ENCODE peak calls at places on chromosomes 1 and 21, in ten cellular contexts. One of them, this sample, is unnamed.

GRCh38 chr1:224732367-224733006 is 116.4 kb downstream of the CNIH3 start:
- DNase-seq in cardiac fibroblast: no peak
- DNase-seq in EL: no peak
- DNase-seq in GM13977: no peak
- DNase-seq in AG04450: no peak
- DNase-seq in aorta: no peak
- DNase-seq in activated CD8-positive, alpha-beta memory T cell treated with anti-CD3 and anti-CD28 coated beads for 4 hours: no peak
- DNase-seq in NCI-H2081: no peak
- DNase-seq in HEK293T: no peak
- DNase-seq in omental fat pad: no peak
- DNase-seq in this sample: no peak

GRCh38 chr1:75233302-75233929 is 99.2 kb downstream of the LHX8 start:
- DNase-seq in cardiac fibroblast: peak; percentile 40
- DNase-seq in EL: peak; percentile 11
- DNase-seq in GM13977: peak; percentile 10
- DNase-seq in AG04450: no peak
- DNase-seq in aorta: no peak
- DNase-seq in activated CD8-positive, alpha-beta memory T cell treated with anti-CD3 and anti-CD28 coated beads for 4 hours: no peak
- DNase-seq in NCI-H2081: peak; percentile 69
- DNase-seq in HEK293T: peak; percentile 55
- DNase-seq in omental fat pad: no peak
- DNase-seq in this sample: no peak

GRCh38 chr1:205589618-205590456 is 42.0 kb downstream of the ELK4 start:
- DNase-seq in cardiac fibroblast: no peak
- DNase-seq in EL: no peak
- DNase-seq in GM13977: no peak
- DNase-seq in AG04450: no peak
- DNase-seq in aorta: peak; percentile 6
- DNase-seq in activated CD8-positive, alpha-beta memory T cell treated with anti-CD3 and anti-CD28 coated beads for 4 hours: no peak
- DNase-seq in NCI-H2081: no peak
- DNase-seq in HEK293T: no peak
- DNase-seq in omental fat pad: no peak
- DNase-seq in this sample: no peak

GRCh38 chr1:27166351-27166802 is 11.5 kb upstream of the SLC9A1 start:
- DNase-seq in cardiac fibroblast: no peak
- DNase-seq in EL: peak; percentile 76
- DNase-seq in GM13977: peak; percentile 2
- DNase-seq in AG04450: no peak
- DNase-seq in aorta: no peak
- DNase-seq in activated CD8-positive, alpha-beta memory T cell treated with anti-CD3 and anti-CD28 coated beads for 4 hours: no peak
- DNase-seq in NCI-H2081: no peak
- DNase-seq in HEK293T: no peak
- DNase-seq in omental fat pad: no peak
- DNase-seq in this sample: no peak

GRCh38 chr1:92461364-92462097 is 25.2 kb downstream of the GFI1 start:
- DNase-seq in cardiac fibroblast: no peak
- DNase-seq in EL: peak; percentile 18
- DNase-seq in GM13977: peak; percentile 53
- DNase-seq in AG04450: no peak
- DNase-seq in aorta: no peak
- DNase-seq in activated CD8-positive, alpha-beta memory T cell treated with anti-CD3 and anti-CD28 coated beads for 4 hours: no peak
- DNase-seq in NCI-H2081: no peak
- DNase-seq in HEK293T: no peak
- DNase-seq in omental fat pad: no peak
- DNase-seq in this sample: no peak

GRCh38 chr1:85992756-85993155 is 163.8 kb downstream of the COL24A1 start:
- DNase-seq in cardiac fibroblast: peak; percentile 70
- DNase-seq in EL: peak; percentile 33
- DNase-seq in GM13977: peak; percentile 7
- DNase-seq in AG04450: peak; percentile 27
- DNase-seq in aorta: no peak
- DNase-seq in activated CD8-positive, alpha-beta memory T cell treated with anti-CD3 and anti-CD28 coated beads for 4 hours: no peak
- DNase-seq in NCI-H2081: no peak
- DNase-seq in HEK293T: no peak
- DNase-seq in omental fat pad: no peak
- DNase-seq in this sample: no peak

GRCh38 chr1:2930971-2931721 is 90.1 kb upstream of the ACTRT2 start:
- DNase-seq in cardiac fibroblast: no peak
- DNase-seq in EL: no peak
- DNase-seq in GM13977: no peak
- DNase-seq in AG04450: no peak
- DNase-seq in aorta: no peak
- DNase-seq in activated CD8-positive, alpha-beta memory T cell treated with anti-CD3 and anti-CD28 coated beads for 4 hours: no peak
- DNase-seq in NCI-H2081: no peak
- DNase-seq in HEK293T: no peak
- DNase-seq in omental fat pad: no peak
- DNase-seq in this sample: no peak

GRCh38 chr1:212749924-212750535 is 41.5 kb downstream of the NSL1 start:
- DNase-seq in cardiac fibroblast: peak; percentile 86
- DNase-seq in EL: peak; percentile 84
- DNase-seq in GM13977: peak; percentile 20
- DNase-seq in AG04450: peak; percentile 54
- DNase-seq in aorta: no peak
- DNase-seq in activated CD8-positive, alpha-beta memory T cell treated with anti-CD3 and anti-CD28 coated beads for 4 hours: no peak
- DNase-seq in NCI-H2081: peak; percentile 71
- DNase-seq in HEK293T: peak; percentile 81
- DNase-seq in omental fat pad: no peak
- DNase-seq in this sample: peak; percentile 21

GRCh38 chr1:36328088-36328480 is 4.6 kb upstream of the EVA1B start:
- DNase-seq in cardiac fibroblast: no peak
- DNase-seq in EL: no peak
- DNase-seq in GM13977: no peak
- DNase-seq in AG04450: no peak
- DNase-seq in aorta: no peak
- DNase-seq in activated CD8-positive, alpha-beta memory T cell treated with anti-CD3 and anti-CD28 coated beads for 4 hours: no peak
- DNase-seq in NCI-H2081: no peak
- DNase-seq in HEK293T: no peak
- DNase-seq in omental fat pad: no peak
- DNase-seq in this sample: no peak

GRCh38 chr21:31222142-31222541 is 121.9 kb downstream of the TIAM1 start:
- DNase-seq in cardiac fibroblast: peak; percentile 65
- DNase-seq in EL: no peak
- DNase-seq in GM13977: no peak
- DNase-seq in AG04450: no peak
- DNase-seq in aorta: no peak
- DNase-seq in activated CD8-positive, alpha-beta memory T cell treated with anti-CD3 and anti-CD28 coated beads for 4 hours: no peak
- DNase-seq in NCI-H2081: peak; percentile 61
- DNase-seq in HEK293T: no peak
- DNase-seq in omental fat pad: no peak
- DNase-seq in this sample: no peak

GRCh38 chr1:16076871-16077250 is 3.4 kb upstream of the FAM131C start:
- DNase-seq in cardiac fibroblast: no peak
- DNase-seq in EL: peak; percentile 29
- DNase-seq in GM13977: no peak
- DNase-seq in AG04450: no peak
- DNase-seq in aorta: no peak
- DNase-seq in activated CD8-positive, alpha-beta memory T cell treated with anti-CD3 and anti-CD28 coated beads for 4 hours: no peak
- DNase-seq in NCI-H2081: no peak
- DNase-seq in HEK293T: no peak
- DNase-seq in omental fat pad: no peak
- DNase-seq in this sample: no peak

GRCh38 chr1:114522264-114522575 is 11.2 kb upstream of the TRIM33 start:
- DNase-seq in cardiac fibroblast: peak; percentile 6
- DNase-seq in EL: no peak
- DNase-seq in GM13977: no peak
- DNase-seq in AG04450: no peak
- DNase-seq in aorta: no peak
- DNase-seq in activated CD8-positive, alpha-beta memory T cell treated with anti-CD3 and anti-CD28 coated beads for 4 hours: no peak
- DNase-seq in NCI-H2081: no peak
- DNase-seq in HEK293T: no peak
- DNase-seq in omental fat pad: no peak
- DNase-seq in this sample: no peak

GRCh38 chr1:116910379-116911165 is 856 bp downstream of the PTGFRN start:
- DNase-seq in cardiac fibroblast: peak; percentile 42
- DNase-seq in EL: peak; percentile 40
- DNase-seq in GM13977: no peak
- DNase-seq in AG04450: no peak
- DNase-seq in aorta: peak; percentile 59
- DNase-seq in activated CD8-positive, alpha-beta memory T cell treated with anti-CD3 and anti-CD28 coated beads for 4 hours: peak; percentile 4
- DNase-seq in NCI-H2081: peak; percentile 21
- DNase-seq in HEK293T: peak; percentile 63
- DNase-seq in omental fat pad: no peak
- DNase-seq in this sample: peak; percentile 53

GRCh38 chr1:76040327-76040868 is 34.1 kb upstream of the ST6GALNAC3 start:
- DNase-seq in cardiac fibroblast: no peak
- DNase-seq in EL: no peak
- DNase-seq in GM13977: no peak
- DNase-seq in AG04450: no peak
- DNase-seq in aorta: no peak
- DNase-seq in activated CD8-positive, alpha-beta memory T cell treated with anti-CD3 and anti-CD28 coated beads for 4 hours: no peak
- DNase-seq in NCI-H2081: no peak
- DNase-seq in HEK293T: peak; percentile 76
- DNase-seq in omental fat pad: no peak
- DNase-seq in this sample: peak; percentile 35

GRCh38 chr1:170668301-170668789 is 4.4 kb downstream of the PRRX1 start:
- DNase-seq in cardiac fibroblast: peak; percentile 50
- DNase-seq in EL: peak; percentile 25
- DNase-seq in GM13977: no peak
- DNase-seq in AG04450: no peak
- DNase-seq in aorta: no peak
- DNase-seq in activated CD8-positive, alpha-beta memory T cell treated with anti-CD3 and anti-CD28 coated beads for 4 hours: no peak
- DNase-seq in NCI-H2081: peak; percentile 10
- DNase-seq in HEK293T: no peak
- DNase-seq in omental fat pad: no peak
- DNase-seq in this sample: peak; percentile 37

GRCh38 chr1:203168256-203168786 is 7.3 kb downstream of the MYBPH start:
- DNase-seq in cardiac fibroblast: no peak
- DNase-seq in EL: no peak
- DNase-seq in GM13977: no peak
- DNase-seq in AG04450: no peak
- DNase-seq in aorta: no peak
- DNase-seq in activated CD8-positive, alpha-beta memory T cell treated with anti-CD3 and anti-CD28 coated beads for 4 hours: no peak
- DNase-seq in NCI-H2081: no peak
- DNase-seq in HEK293T: no peak
- DNase-seq in omental fat pad: no peak
- DNase-seq in this sample: no peak